ENCODE peak calls at places on chromosomes 16 and 17, in five cellular contexts. R is CD4-positive, alpha-beta T cell; Z is fibroblast of villous mesenchyme; U is progenitor cell of endocrine pancreas; L is heart left ventricle. O is an unnamed sample.

GRCh38 chr16:85417156-85417860 is 195.8 kb upstream of the GSE1 start:
- DNase-seq in U (no peak), L (peak; percentile 13), Z (no peak), R (no peak), O (no peak)

GRCh38 chr17:38592487-38592886 is 13.3 kb downstream of the SRCIN1 start:
- DNase-seq in Z (no peak), R (no peak), U (no peak), L (no peak), O (no peak)

GRCh38 chr17:82205720-82206508 is 6.7 kb downstream of the CCDC57 start:
- DNase-seq in U (peak; percentile 60), L (peak; percentile 84), R (peak; percentile 67), Z (peak; percentile 91), O (peak; percentile 86)

GRCh38 chr16:56108724-56109123 is 82.6 kb upstream of the GNAO1 start:
- DNase-seq in L (no peak), Z (no peak), U (no peak), R (no peak), O (no peak)

GRCh38 chr17:82107341-82107860 is 9.4 kb upstream of the FASN start:
- DNase-seq in R (no peak), L (peak; percentile 16), Z (no peak), U (no peak), O (no peak)

GRCh38 chr16:70570967-70571570 is 47.5 kb downstream of the SF3B3 start:
- DNase-seq in Z (no peak), U (no peak), R (no peak), L (no peak), O (no peak)

GRCh38 chr17:67245694-67246397 is 850 bp upstream of the HELZ start:
- DNase-seq in L (peak; percentile 33), R (no peak), U (peak; percentile 85), Z (no peak), O (no peak)

GRCh38 chr17:50056217-50056960 is 479 bp downstream of the ITGA3 start:
- DNase-seq in U (peak; percentile 71), L (peak; percentile 63), R (peak; percentile 50), Z (peak; percentile 71), O (peak; percentile 63)

GRCh38 chr17:8186787-8187516 is 3.0 kb downstream of the BORCS6 start:
- DNase-seq in R (peak; percentile 87), L (peak; percentile 93), U (peak; percentile 91), Z (peak; percentile 96), O (peak; percentile 96)

GRCh38 chr17:50169121-50169764 is 3.4 kb downstream of the SGCA start:
- DNase-seq in Z (peak; percentile 79), U (peak; percentile 56), R (peak; percentile 32), L (no peak), O (peak; percentile 79)

GRCh38 chr17:41785876-41786226 is 660 bp downstream of the JUP start:
- DNase-seq in Z (no peak), U (peak; percentile 64), R (no peak), L (peak; percentile 64), O (no peak)

GRCh38 chr16:17465460-17465859 is 5.3 kb downstream of the XYLT1 start:
- DNase-seq in U (no peak), Z (peak; percentile 50), R (no peak), L (no peak), O (no peak)

GRCh38 chr16:5490499-5490898 is 392.9 kb upstream of the EEF2KMT start:
- DNase-seq in U (peak; percentile 57), Z (no peak), L (no peak), R (no peak), O (no peak)

GRCh38 chr16:27199747-27200146 is 3.6 kb upstream of the KDM8 start:
- DNase-seq in U (no peak), Z (peak; percentile 7), R (peak; percentile 8), L (no peak), O (peak; percentile 78)

GRCh38 chr16:48542020-48542473 is 67.9 kb downstream of the N4BP1 start:
- DNase-seq in R (no peak), L (peak; percentile 57), U (no peak), Z (peak; percentile 67), O (peak; percentile 71)

GRCh38 chr17:67679721-67680120 is 38.0 kb upstream of the NOL11 start:
- DNase-seq in R (no peak), U (no peak), Z (no peak), L (no peak), O (no peak)

GRCh38 chr17:63542942-63543821 is 7.1 kb upstream of the DCAF7 start:
- DNase-seq in R (no peak), Z (no peak), L (no peak), U (no peak), O (no peak)

GRCh38 chr16:77439106-77439505 is 4.3 kb upstream of the ADAMTS18 start:
- DNase-seq in L (no peak), Z (no peak), U (no peak), R (no peak), O (no peak)

GRCh38 chr17:40857535-40857934 is 9.5 kb downstream of the KRT12 start:
- DNase-seq in L (no peak), U (no peak), R (no peak), Z (peak; percentile 48), O (peak; percentile 81)

GRCh38 chr16:12268602-12269001 is 292.1 kb downstream of the SNX29 start:
- DNase-seq in Z (no peak), R (no peak), L (no peak), U (no peak), O (no peak)

GRCh38 chr16:46826618-46827017 is 4.4 kb downstream of the C16orf87 start:
- DNase-seq in Z (peak; percentile 67), U (no peak), L (no peak), R (no peak), O (no peak)

GRCh38 chr16:77437859-77438258 is 3.0 kb upstream of the ADAMTS18 start:
- DNase-seq in R (no peak), U (no peak), Z (peak; percentile 12), L (no peak), O (peak; percentile 23)

GRCh38 chr17:51869387-51869786 is 289.1 kb downstream of the CA10 start:
- DNase-seq in Z (peak; percentile 7), U (peak; percentile 45), R (no peak), L (no peak), O (no peak)

GRCh38 chr17:12362853-12363252 is 302.8 kb upstream of the MYOCD start:
- DNase-seq in R (no peak), L (no peak), U (no peak), Z (no peak), O (no peak)

GRCh38 chr17:34178047-34178446 is 77.0 kb upstream of the CCL2 start:
- DNase-seq in R (no peak), L (no peak), Z (no peak), U (no peak), O (no peak)

GRCh38 chr16:87853411-87854052 is 15.8 kb downstream of the SLC7A5 start:
- DNase-seq in U (peak; percentile 48), Z (peak; percentile 96), R (peak; percentile 77), L (peak; percentile 92), O (peak; percentile 95)
- TF ChIP-seq CTCF in U (no peak), Z (no peak), R (no peak), L (no peak), O (no peak)

GRCh38 chr16:50812876-50813466 is 71.1 kb downstream of the CYLD start:
- DNase-seq in L (no peak), R (no peak), Z (no peak), U (no peak), O (peak; percentile 15)
- TF ChIP-seq CTCF in L (no peak), R (no peak), Z (no peak), U (no peak), O (no peak)

DNA sequence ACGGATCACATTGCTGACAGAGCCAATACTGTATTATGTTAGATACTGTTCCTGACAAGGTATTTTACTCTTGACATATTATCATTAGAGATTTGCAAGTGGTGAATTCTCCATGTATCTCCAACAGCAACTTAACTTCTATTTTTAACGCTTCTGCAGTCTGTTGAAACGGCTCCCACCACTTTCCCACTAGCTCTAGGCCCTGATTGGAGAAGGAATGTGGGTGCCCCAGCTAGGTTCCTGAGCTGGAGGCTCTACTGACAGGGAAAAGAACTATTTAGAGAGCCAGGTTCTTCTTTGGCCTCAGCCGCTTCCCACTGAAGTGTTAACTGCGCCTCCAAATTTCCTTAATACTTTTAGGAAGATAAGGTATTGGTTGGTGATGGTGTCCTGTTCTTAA is 191.8 kb downstream of the RBFOX1 start:
- DNase-seq in Z (no peak), R (no peak), U (no peak), L (no peak), O (no peak)
- TF ChIP-seq CTCF in Z (no peak), R (no peak), U (no peak), L (no peak), O (no peak)

GRCh38 chr17:57604771-57605733 is 140.0 kb downstream of the CCDC182 start:
- DNase-seq in L (peak; percentile 57), Z (peak; percentile 72), U (no peak), R (peak; percentile 28), O (peak; percentile 45)
- TF ChIP-seq CTCF in L (no peak), Z (no peak), U (no peak), R (no peak), O (no peak)

GRCh38 chr17:15091825-15092224 is 173.3 kb downstream of the PMP22 start:
- DNase-seq in R (no peak), U (no peak), Z (no peak), L (no peak), O (no peak)
- TF ChIP-seq CTCF in R (no peak), U (peak; percentile 41), Z (no peak), L (no peak), O (no peak)

GRCh38 chr16:23155445-23156049 is 6.3 kb upstream of the USP31 start:
- DNase-seq in Z (peak; percentile 22), L (no peak), R (no peak), U (no peak), O (peak; percentile 10)
- TF ChIP-seq CTCF in Z (peak; percentile 53), L (no peak), R (no peak), U (peak; percentile 32), O (peak; percentile 25)

O was measured in AG10803.